ENCODE peak calls at places on chromosome 22, in eight cellular contexts. L, M, T, A, X, N, Y and W are unnamed samples.

GRCh38 chr22:42919199-42919598 is 62.1 kb upstream of the ARFGAP3 start:
- DNase-seq in T (no peak), M (no peak), X (peak), Y (peak), A (no peak), N (no peak), L (no peak), W (no peak)

GRCh38 chr22:44425356-44425755 is 72.7 kb downstream of the RTL6 start:
- DNase-seq in A (no peak), Y (no peak), N (no peak), T (peak), L (no peak), X (no peak), M (no peak), W (no peak)

GRCh38 chr22:35023692-35024363 is 42.1 kb upstream of the ISX start:
- DNase-seq in X (peak), Y (peak), M (peak), T (no peak), L (no peak), A (peak), N (peak), W (peak)

GRCh38 chr22:31944700-31945477 is 554 bp downstream of the YWHAH start:
- DNase-seq in L (peak), X (peak), A (peak), M (peak), N (peak), T (no peak), Y (no peak), W (peak)

GRCh38 chr22:34943830-34944229 is 122.1 kb upstream of the ISX start:
- DNase-seq in A (no peak), X (no peak), Y (no peak), L (no peak), M (no peak), N (no peak), T (no peak), W (no peak)

GRCh38 chr22:44668190-44668885 is 33.7 kb upstream of the PRR5 start:
- DNase-seq in X (peak), Y (no peak), N (no peak), L (no peak), M (no peak), A (no peak), T (no peak), W (no peak)

GRCh38 chr22:48397531-48398180 is 1430.0 kb downstream of the BRD1 start:
- DNase-seq in L (no peak), T (no peak), A (no peak), N (no peak), X (no peak), M (no peak), Y (no peak), W (no peak)

GRCh38 chr22:42972592-42973535 is 42.1 kb downstream of the PACSIN2 start:
- DNase-seq in L (no peak), X (no peak), A (peak), N (no peak), M (no peak), Y (no peak), T (no peak), W (no peak)

GRCh38 chr22:33906954-33907353 is 13.3 kb downstream of the LARGE1 start:
- DNase-seq in Y (no peak), A (no peak), L (no peak), M (no peak), X (no peak), N (no peak), T (no peak), W (no peak)

GRCh38 chr22:41001722-41002122 is 50.5 kb downstream of the RBX1 start:
- DNase-seq in N (no peak), T (peak), A (no peak), M (no peak), X (no peak), L (no peak), Y (no peak), W (peak)

GRCh38 chr22:42742940-42743339 is 22.3 kb upstream of the A4GALT start:
- DNase-seq in N (no peak), L (no peak), A (no peak), X (peak), T (no peak), M (no peak), Y (no peak), W (no peak)

GRCh38 chr22:40819741-40820140 is 595 bp upstream of the SLC25A17 start:
- DNase-seq in L (no peak), M (no peak), Y (no peak), N (no peak), X (no peak), T (peak), A (no peak), W (no peak)

GRCh38 chr22:48336339-48337060 is 1491.2 kb downstream of the BRD1 start:
- DNase-seq in N (no peak), M (no peak), Y (no peak), A (no peak), L (no peak), X (no peak), T (no peak), W (no peak)

GRCh38 chr22:44729391-44730012 is 22.9 kb upstream of the ARHGAP8 start:
- DNase-seq in A (no peak), X (no peak), N (no peak), L (peak), Y (no peak), T (peak), M (no peak), W (no peak)

GRCh38 chr22:28909375-28909774 is 26.0 kb downstream of the ZNRF3 start:
- DNase-seq in L (no peak), X (peak), T (peak), M (no peak), N (no peak), Y (no peak), A (no peak), W (no peak)

GRCh38 chr22:27135582-27135981 is 478.2 kb downstream of the MIAT start:
- DNase-seq in T (peak), X (no peak), A (no peak), N (no peak), M (no peak), L (no peak), Y (no peak), W (peak)
- TF ChIP-seq POLR2A in T (no peak), X (no peak), A (no peak), N (no peak), M (no peak), L (no peak), Y (no peak), W (no peak)

GRCh38 chr22:23787600-23787896 is 782 bp downstream of the SMARCB1 start:
- DNase-seq in L (no peak), X (no peak), T (no peak), Y (no peak), M (no peak), A (no peak), N (no peak), W (no peak)

GRCh38 chr22:23786261-23786710 is 480 bp upstream of the SMARCB1 start:
- DNase-seq in Y (no peak), M (no peak), L (no peak), X (no peak), N (no peak), A (no peak), T (no peak), W (no peak)

GRCh38 chr22:23789121-23789520 is 2.4 kb downstream of the SMARCB1 start:
- DNase-seq in A (no peak), L (no peak), Y (no peak), X (no peak), M (no peak), T (no peak), N (no peak), W (no peak)

GRCh38 chr22:23787910-23788309 is 1.1 kb downstream of the SMARCB1 start:
- DNase-seq in X (no peak), M (no peak), Y (no peak), T (no peak), A (no peak), N (no peak), L (no peak), W (no peak)

GRCh38 chr22:23786752-23787599 is at the start of gene SMARCB1:
- DNase-seq in Y (peak), L (peak), M (peak), T (peak), N (peak), X (peak), A (peak), W (peak)
- TF ChIP-seq POLR2A in Y (peak), L (peak), M (peak), T (peak), N (no peak), X (peak), A (peak), W (peak)

GRCh38 chr22:49828599-49828965 is 909 bp upstream of the BRD1 start:
- DNase-seq in Y (no peak), T (no peak), L (no peak), M (no peak), N (no peak), A (no peak), X (no peak), W (no peak)
- TF ChIP-seq POLR2A in Y (no peak), T (no peak), L (no peak), M (no peak), N (no peak), A (no peak), X (no peak), W (no peak)

GRCh38 chr22:46029036-46029435 is 52.1 kb upstream of the WNT7B start:
- DNase-seq in A (no peak), Y (no peak), N (no peak), L (no peak), M (no peak), T (no peak), X (no peak), W (no peak)

GRCh38 chr22:46025973-46026906 is 49.3 kb upstream of the WNT7B start:
- DNase-seq in N (no peak), T (no peak), X (no peak), Y (no peak), L (no peak), M (peak), A (no peak), W (no peak)

GRCh38 chr22:46026907-46027218 is 49.9 kb upstream of the WNT7B start:
- DNase-seq in M (no peak), A (no peak), Y (no peak), L (no peak), T (no peak), X (no peak), N (no peak), W (no peak)

GRCh38 chr22:46028069-46028991 is 51.4 kb upstream of the WNT7B start:
- DNase-seq in X (no peak), T (no peak), N (no peak), Y (no peak), L (no peak), A (no peak), M (peak), W (no peak)

GRCh38 chr22:46027219-46028068 is 50.5 kb upstream of the WNT7B start:
- DNase-seq in L (no peak), X (peak), M (peak), N (no peak), Y (no peak), A (peak), T (no peak), W (no peak)
- TF ChIP-seq POLR2A in L (no peak), X (no peak), M (peak), N (no peak), Y (no peak), A (peak), T (no peak), W (no peak)

DNA sequence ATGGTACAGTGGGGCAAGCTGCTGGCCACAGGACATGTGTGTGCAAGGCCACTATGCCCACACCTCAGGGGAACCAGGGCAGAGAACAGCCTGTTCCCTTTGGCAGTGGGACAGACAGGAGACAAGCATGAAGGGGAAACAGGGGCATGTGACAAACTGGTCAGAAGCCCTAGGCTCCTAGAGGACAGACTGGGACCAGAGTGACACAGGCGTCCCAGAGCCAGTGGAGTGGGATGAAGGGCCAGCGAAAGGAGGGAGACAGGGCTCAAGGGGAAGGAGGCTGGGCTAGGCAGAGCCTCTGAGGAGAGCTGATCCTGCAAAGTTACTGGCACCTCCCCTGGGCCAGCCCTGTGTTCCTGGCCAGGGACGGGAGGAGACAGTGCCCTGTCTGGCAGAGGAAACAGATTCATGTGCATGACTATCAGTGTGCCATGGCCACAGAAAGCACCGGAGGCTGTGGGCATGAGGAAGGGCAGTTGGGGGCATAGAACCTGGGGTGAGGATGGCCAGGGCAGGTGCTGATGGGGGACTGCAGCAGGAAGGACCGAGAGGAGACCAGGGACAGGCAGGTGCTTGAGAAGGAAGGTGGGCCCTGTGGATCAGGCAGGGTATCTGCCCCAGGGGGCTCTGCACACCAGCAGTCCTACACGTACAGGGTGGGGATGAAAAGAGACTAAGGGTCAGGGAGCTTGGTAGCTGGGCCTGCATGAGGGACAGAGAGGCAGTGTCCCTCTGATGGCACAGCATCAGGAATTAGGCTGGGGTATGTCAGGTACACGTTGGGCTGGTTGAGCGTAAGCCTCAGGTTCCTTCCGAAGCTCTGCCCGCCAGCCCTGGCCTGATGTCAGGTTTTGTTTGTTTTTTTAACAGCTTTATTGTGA is 9.8 kb downstream of the DERL3 start:
- DNase-seq in Y (no peak), T (no peak), N (no peak), A (no peak), X (no peak), L (no peak), M (no peak), W (no peak)
- TF ChIP-seq POLR2A in Y (no peak), T (no peak), N (no peak), A (no peak), X (no peak), L (no peak), M (no peak), W (no peak)

GRCh38 chr22:36069368-36069767 is 40.7 kb upstream of the RBFOX2 start:
- DNase-seq in A (no peak), L (no peak), T (no peak), M (peak), X (no peak), Y (no peak), N (no peak), W (no peak)
- TF ChIP-seq POLR2A in A (no peak), L (no peak), T (no peak), M (peak), X (no peak), Y (no peak), N (no peak), W (no peak)

GRCh38 chr22:30245985-30246901 is at the start of gene LIF:
- DNase-seq in L (peak), T (peak), A (peak), X (peak), Y (no peak), M (no peak), N (peak), W (no peak)

GRCh38 chr22:30247974-30248373 is 1.4 kb upstream of the LIF start:
- DNase-seq in Y (no peak), X (no peak), A (no peak), T (no peak), N (no peak), M (no peak), L (no peak), W (no peak)

GRCh38 chr22:30248484-30248883 is 1.9 kb upstream of the LIF start:
- DNase-seq in X (no peak), M (no peak), L (no peak), T (no peak), A (no peak), Y (no peak), N (no peak), W (no peak)

GRCh38 chr22:30246962-30247376 is 410 bp upstream of the LIF start:
- DNase-seq in A (peak), T (no peak), Y (no peak), L (no peak), X (no peak), N (no peak), M (no peak), W (no peak)

GRCh38 chr22:30247561-30247960 is 1.0 kb upstream of the LIF start:
- DNase-seq in T (no peak), M (no peak), N (no peak), X (no peak), A (no peak), Y (no peak), L (no peak), W (no peak)
- TF ChIP-seq POLR2A in T (peak), M (no peak), N (no peak), X (no peak), A (no peak), Y (no peak), L (no peak), W (no peak)

GRCh38 chr22:20130739-20131592 is 638 bp upstream of the ZDHHC8 start:
- DNase-seq in Y (peak), X (peak), M (peak), T (peak), N (peak), A (peak), L (peak), W (peak)
- TF ChIP-seq POLR2A in Y (no peak), X (no peak), M (peak), T (no peak), N (no peak), A (peak), L (no peak), W (no peak)

GRCh38 chr22:39241632-39242388 is 3.0 kb downstream of the PDGFB start:
- DNase-seq in N (no peak), X (no peak), T (no peak), A (no peak), M (peak), L (no peak), Y (no peak), W (no peak)

GRCh38 chr22:39242389-39242808 is 2.4 kb downstream of the PDGFB start:
- DNase-seq in N (no peak), M (no peak), Y (no peak), L (no peak), T (no peak), X (peak), A (no peak), W (no peak)

GRCh38 chr22:39242809-39243442 is 1.9 kb downstream of the PDGFB start:
- DNase-seq in M (peak), Y (no peak), N (no peak), A (no peak), T (no peak), X (no peak), L (no peak), W (no peak)

GRCh38 chr22:39239561-39240423 is 5.0 kb downstream of the PDGFB start:
- DNase-seq in L (no peak), Y (no peak), M (peak), X (no peak), N (no peak), T (no peak), A (peak), W (no peak)

GRCh38 chr22:39240841-39241631 is 3.7 kb downstream of the PDGFB start:
- DNase-seq in N (no peak), X (peak), Y (peak), T (no peak), L (peak), M (peak), A (peak), W (no peak)
- TF ChIP-seq POLR2A in N (no peak), X (no peak), Y (no peak), T (no peak), L (peak), M (peak), A (peak), W (no peak)